ENCODE peak calls at places on chromosomes 13 and 19, in seven cellular contexts. H is activated CD4-positive, alpha-beta T cell treated with anti-CD3 and anti-CD28 coated beads for 4 hours; V is A549; M is WTC11; R is sciatic nerve; W is NCI-H774; L is stimulated activated CD4-positive, alpha-beta T cell treated with anti-CD3 and anti-CD28 coated beads, Interleukin-15, amount 100 ng/mL, for 48 hours. O is an unnamed sample.

GRCh38 chr19:7879102-7879770 is 5.0 kb upstream of the PRR36 start:
- DNase-seq in H (no peak), V (no peak), M (no peak), R (no peak), W (no peak), L (no peak), O (no peak)

GRCh38 chr19:3784607-3785463 is 1.3 kb downstream of the MATK start:
- DNase-seq in H (no peak), V (peak; percentile 41), M (no peak), R (no peak), W (no peak), L (no peak), O (no peak)

GRCh38 chr13:100633461-100633860 is 41.1 kb downstream of the TMTC4 start:
- DNase-seq in H (no peak), V (no peak), M (no peak), R (no peak), W (no peak), L (no peak), O (peak; percentile 74)

GRCh38 chr13:97946951-97947588 is 6.4 kb upstream of the IPO5 start:
- DNase-seq in H (no peak), V (peak; percentile 34), M (no peak), R (no peak), W (no peak), L (no peak), O (peak; percentile 94)

GRCh38 chr19:18849838-18850400 is 18.2 kb downstream of the UPF1 start:
- DNase-seq in H (no peak), V (no peak), M (no peak), R (no peak), W (no peak), L (no peak), O (peak; percentile 20)

GRCh38 chr19:16575282-16575681 is 3.1 kb upstream of the SLC35E1 start:
- DNase-seq in H (no peak), V (no peak), M (no peak), R (no peak), W (no peak), L (no peak), O (no peak)

GRCh38 chr19:51637362-51637978 is 7.3 kb upstream of the SIGLEC5 start:
- DNase-seq in H (no peak), V (peak; percentile 31), M (no peak), R (no peak), W (no peak), L (no peak), O (peak; percentile 11)

GRCh38 chr13:53242015-53242414 is 213.4 kb downstream of the OLFM4 start:
- DNase-seq in H (no peak), V (no peak), M (no peak), R (no peak), W (no peak), L (no peak), O (no peak)

GRCh38 chr19:497861-498590 is 1.7 kb downstream of the MADCAM1 start:
- DNase-seq in H (no peak), V (no peak), M (no peak), R (peak; percentile 56), W (no peak), L (no peak), O (no peak)

GRCh38 chr19:4088065-4088679 is 21.5 kb upstream of the ZBTB7A start:
- DNase-seq in H (no peak), V (no peak), M (no peak), R (no peak), W (no peak), L (no peak), O (no peak)

GRCh38 chr13:112231451-112232083 is 144.6 kb upstream of the SPACA7 start:
- DNase-seq in H (no peak), V (no peak), M (no peak), R (peak; percentile 18), W (no peak), L (no peak), O (no peak)

GRCh38 chr13:23273498-23273897 is 92.7 kb downstream of the SGCG start:
- DNase-seq in H (no peak), V (no peak), M (no peak), R (no peak), W (no peak), L (no peak), O (no peak)

GRCh38 chr13:39037410-39037879 is 444 bp downstream of the PROSER1 start:
- DNase-seq in H (no peak), V (no peak), M (no peak), R (no peak), W (no peak), L (no peak), O (peak; percentile 13)

GRCh38 chr13:25819856-25820530 is 231.8 kb downstream of the SHISA2 start:
- DNase-seq in H (no peak), V (no peak), M (no peak), R (no peak), W (peak; percentile 24), L (no peak), O (no peak)

GRCh38 chr19:18366027-18366435 is 19.9 kb upstream of the GDF15 start:
- DNase-seq in H (no peak), V (no peak), M (no peak), R (no peak), W (no peak), L (no peak), O (no peak)